ENCODE peak calls at places on chromosome 6, in six cellular contexts. O, M, A, I, Q and U are unnamed samples.

GRCh38 chr6:74447013-74447412 is 751.0 kb downstream of the CD109 start:
- DNase-seq in O (no peak), M (no peak), A (no peak), I (no peak), Q (peak; percentile 78), U (no peak)

GRCh38 chr6:107689190-107689589 is 134.9 kb downstream of the SCML4 start:
- DNase-seq in O (no peak), M (no peak), A (no peak), I (no peak), Q (no peak), U (no peak)

GRCh38 chr6:100553243-100553642 is 88.5 kb upstream of the SIM1 start:
- DNase-seq in O (no peak), M (no peak), A (no peak), I (no peak), Q (no peak), U (no peak)

GRCh38 chr6:17589402-17590116 is 10.5 kb upstream of the FAM8A1 start:
- DNase-seq in O (no peak), M (no peak), A (peak; percentile 66), I (no peak), Q (peak; percentile 96), U (no peak)

GRCh38 chr6:90179190-90180169 is 117.2 kb downstream of the BACH2 start:
- DNase-seq in O (no peak), M (no peak), A (no peak), I (no peak), Q (peak; percentile 37), U (no peak)

GRCh38 chr6:52693777-52694176 is 22.9 kb downstream of the TMEM14A start:
- DNase-seq in O (no peak), M (no peak), A (no peak), I (no peak), Q (no peak), U (no peak)

GRCh38 chr6:111478064-111478476 is 4.9 kb downstream of the REV3L start:
- DNase-seq in O (no peak), M (no peak), A (no peak), I (no peak), Q (peak; percentile 82), U (no peak)

GRCh38 chr6:112563368-112563767 is 216.2 kb downstream of the RFPL4B start:
- DNase-seq in O (no peak), M (no peak), A (no peak), I (no peak), Q (peak; percentile 79), U (no peak)

GRCh38 chr6:139638179-139638872 is 263.9 kb upstream of the CITED2 start:
- DNase-seq in O (no peak), M (no peak), A (no peak), I (no peak), Q (no peak), U (no peak)

GRCh38 chr6:89467437-89467836 is 34.5 kb downstream of the ANKRD6 start:
- DNase-seq in O (no peak), M (no peak), A (no peak), I (no peak), Q (no peak), U (no peak)

GRCh38 chr6:37985355-37985754 is 165.8 kb downstream of the ZFAND3 start:
- DNase-seq in O (no peak), M (no peak), A (no peak), I (no peak), Q (no peak), U (no peak)

GRCh38 chr6:38567436-38567835 is 72.3 kb downstream of the BTBD9 start:
- DNase-seq in O (no peak), M (no peak), A (peak; percentile 75), I (peak; percentile 24), Q (peak; percentile 81), U (no peak)

GRCh38 chr6:134550604-134551003 is 232.7 kb upstream of the SGK1 start:
- DNase-seq in O (no peak), M (no peak), A (no peak), I (no peak), Q (peak; percentile 84), U (no peak)